ENCODE peak calls at places on chromosomes 12 and 14, in nine cellular contexts. One of them, this sample, is unnamed.
A peak's percentile ranks its signal among the peaks of the same experiment; 100 is the strongest.

GRCh38 chr12:61452076-61452475 is 808.1 kb upstream of the USP15 start:
- DNase-seq in GM06990: no peak
- DNase-seq in brain microvascular endothelial cell: peak; percentile 25
- DNase-seq in HFF-Myc: no peak
- DNase-seq in thyroid gland: no peak
- DNase-seq in astrocyte of the cerebellum: no peak
- DNase-seq in neural progenitor cell: peak; percentile 56
- DNase-seq in kidney: no peak
- DNase-seq in hepatocyte: no peak
- DNase-seq in this sample: no peak

GRCh38 chr12:115790526-115790925 is 487.0 kb downstream of the MED13L start:
- DNase-seq in HFF-Myc: no peak
- DNase-seq in kidney: no peak
- DNase-seq in brain microvascular endothelial cell: no peak
- DNase-seq in hepatocyte: no peak
- DNase-seq in astrocyte of the cerebellum: no peak
- DNase-seq in GM06990: no peak
- DNase-seq in neural progenitor cell: no peak
- DNase-seq in thyroid gland: no peak
- DNase-seq in this sample: no peak

GRCh38 chr14:99971929-99972747 is 93.1 kb upstream of the EVL start:
- DNase-seq in HFF-Myc: no peak
- DNase-seq in hepatocyte: no peak
- DNase-seq in neural progenitor cell: peak; percentile 75
- DNase-seq in brain microvascular endothelial cell: no peak
- DNase-seq in GM06990: peak; percentile 31
- DNase-seq in astrocyte of the cerebellum: no peak
- DNase-seq in thyroid gland: no peak
- DNase-seq in kidney: peak; percentile 73
- DNase-seq in this sample: no peak

GRCh38 chr14:48614003-48614402 is 938.6 kb upstream of the MDGA2 start:
- DNase-seq in kidney: no peak
- DNase-seq in thyroid gland: no peak
- DNase-seq in neural progenitor cell: no peak
- DNase-seq in GM06990: no peak
- DNase-seq in HFF-Myc: no peak
- DNase-seq in hepatocyte: no peak
- DNase-seq in astrocyte of the cerebellum: no peak
- DNase-seq in brain microvascular endothelial cell: peak; percentile 27
- DNase-seq in this sample: no peak

GRCh38 chr14:49766839-49767238 is 1.1 kb upstream of the KLHDC2 start:
- DNase-seq in brain microvascular endothelial cell: no peak
- DNase-seq in HFF-Myc: no peak
- DNase-seq in hepatocyte: peak; percentile 11
- DNase-seq in kidney: no peak
- DNase-seq in thyroid gland: no peak
- DNase-seq in astrocyte of the cerebellum: no peak
- DNase-seq in neural progenitor cell: peak; percentile 6
- DNase-seq in GM06990: no peak
- DNase-seq in this sample: no peak

GRCh38 chr12:113133036-113133435 is 2.5 kb downstream of the RASAL1 start:
- DNase-seq in kidney: no peak
- DNase-seq in neural progenitor cell: no peak
- DNase-seq in thyroid gland: no peak
- DNase-seq in GM06990: no peak
- DNase-seq in brain microvascular endothelial cell: no peak
- DNase-seq in HFF-Myc: no peak
- DNase-seq in hepatocyte: no peak
- DNase-seq in astrocyte of the cerebellum: no peak
- DNase-seq in this sample: no peak

GRCh38 chr12:67025543-67026114 is 243.5 kb upstream of the CAND1 start:
- DNase-seq in GM06990: no peak
- DNase-seq in neural progenitor cell: peak; percentile 59
- DNase-seq in kidney: no peak
- DNase-seq in hepatocyte: peak; percentile 25
- DNase-seq in astrocyte of the cerebellum: no peak
- DNase-seq in brain microvascular endothelial cell: no peak
- DNase-seq in thyroid gland: peak; percentile 21
- DNase-seq in HFF-Myc: peak; percentile 7
- DNase-seq in this sample: no peak

GRCh38 chr12:47504775-47505446 is 200.9 kb downstream of the RPAP3 start:
- DNase-seq in GM06990: no peak
- DNase-seq in thyroid gland: no peak
- DNase-seq in kidney: no peak
- DNase-seq in hepatocyte: no peak
- DNase-seq in HFF-Myc: no peak
- DNase-seq in neural progenitor cell: no peak
- DNase-seq in brain microvascular endothelial cell: peak; percentile 20
- DNase-seq in astrocyte of the cerebellum: peak; percentile 11
- DNase-seq in this sample: peak; percentile 6

GRCh38 chr14:49863483-49864262 is 11.1 kb upstream of the NEMF start:
- DNase-seq in astrocyte of the cerebellum: no peak
- DNase-seq in thyroid gland: peak; percentile 13
- DNase-seq in GM06990: no peak
- DNase-seq in neural progenitor cell: peak; percentile 24
- DNase-seq in kidney: no peak
- DNase-seq in hepatocyte: peak; percentile 21
- DNase-seq in brain microvascular endothelial cell: no peak
- DNase-seq in HFF-Myc: no peak
- DNase-seq in this sample: no peak

GRCh38 chr14:64159588-64159987 is 134.6 kb downstream of the ESR2 start:
- DNase-seq in HFF-Myc: no peak
- DNase-seq in neural progenitor cell: no peak
- DNase-seq in astrocyte of the cerebellum: no peak
- DNase-seq in brain microvascular endothelial cell: no peak
- DNase-seq in kidney: no peak
- DNase-seq in hepatocyte: no peak
- DNase-seq in GM06990: no peak
- DNase-seq in thyroid gland: no peak
- DNase-seq in this sample: no peak

DNA sequence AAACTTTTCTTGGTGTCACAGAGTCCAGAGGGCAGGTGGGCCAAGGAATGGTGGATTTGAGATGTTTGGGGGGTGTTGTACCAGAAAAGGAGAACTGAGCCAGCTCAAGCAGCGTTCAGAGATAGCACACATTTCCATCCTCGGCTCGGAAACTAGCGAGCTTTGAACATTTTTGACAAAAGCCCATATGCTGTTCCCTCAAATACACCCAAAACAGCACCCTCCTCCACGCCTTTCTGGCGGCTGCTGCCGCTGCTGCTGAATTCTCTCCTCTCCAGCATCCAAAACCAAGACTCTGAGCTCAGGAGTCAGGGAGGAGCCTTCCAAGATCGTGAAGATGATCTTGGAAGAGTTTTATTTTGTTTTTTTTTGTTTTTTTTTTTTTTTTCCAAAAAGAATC is 967 bp downstream of the SRRM4 start:
- DNase-seq in hepatocyte: no peak
- DNase-seq in astrocyte of the cerebellum: no peak
- DNase-seq in HFF-Myc: no peak
- DNase-seq in thyroid gland: no peak
- DNase-seq in brain microvascular endothelial cell: no peak
- DNase-seq in kidney: no peak
- DNase-seq in GM06990: no peak
- DNase-seq in neural progenitor cell: no peak
- DNase-seq in this sample: no peak
- H3K4me3 ChIP-seq in hepatocyte: no peak overlapping the region
- H3K4me3 ChIP-seq in astrocyte of the cerebellum: no peak overlapping the region
- H3K4me3 ChIP-seq in HFF-Myc: no peak overlapping the region
- H3K4me3 ChIP-seq in thyroid gland: no peak overlapping the region
- H3K4me3 ChIP-seq in brain microvascular endothelial cell: no peak overlapping the region
- H3K4me3 ChIP-seq in kidney: no peak overlapping the region
- H3K4me3 ChIP-seq in GM06990: no peak overlapping the region
- H3K4me3 ChIP-seq in neural progenitor cell: peak overlapping the region; percentile 73
- H3K4me3 ChIP-seq in this sample: no peak overlapping the region

GRCh38 chr14:56452989-56453388 is 126.6 kb upstream of the TMEM260 start:
- DNase-seq in thyroid gland: no peak
- DNase-seq in neural progenitor cell: no peak
- DNase-seq in hepatocyte: no peak
- DNase-seq in GM06990: no peak
- DNase-seq in brain microvascular endothelial cell: no peak
- DNase-seq in kidney: no peak
- DNase-seq in HFF-Myc: no peak
- DNase-seq in astrocyte of the cerebellum: no peak
- DNase-seq in this sample: no peak
- TF ChIP-seq CTCF in thyroid gland: no peak
- TF ChIP-seq CTCF in neural progenitor cell: no peak
- TF ChIP-seq CTCF in hepatocyte: no peak
- TF ChIP-seq CTCF in GM06990: no peak
- TF ChIP-seq CTCF in brain microvascular endothelial cell: no peak
- TF ChIP-seq CTCF in kidney: no peak
- TF ChIP-seq CTCF in HFF-Myc: no peak
- TF ChIP-seq CTCF in astrocyte of the cerebellum: no peak
- TF ChIP-seq CTCF in this sample: no peak

DNA sequence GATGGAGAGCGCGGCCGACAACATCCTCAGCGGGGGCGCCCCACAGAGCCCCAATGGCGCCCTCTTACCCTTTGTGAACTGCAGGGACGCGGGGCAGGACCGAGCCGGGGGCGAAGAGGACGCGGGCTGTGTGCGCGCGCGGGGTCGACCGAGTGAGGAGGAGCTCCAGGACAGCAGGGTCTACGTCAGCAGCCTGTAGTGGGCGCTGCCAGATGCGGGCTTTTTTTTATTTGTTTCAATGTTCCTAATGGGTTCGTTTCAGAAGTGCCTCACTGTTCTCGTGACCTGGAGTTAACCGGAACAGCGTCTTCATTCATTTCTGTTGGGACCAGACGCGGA is 103.8 kb upstream of the FKBP4 start:
- DNase-seq in neural progenitor cell: peak; percentile 74
- DNase-seq in thyroid gland: peak; percentile 27
- DNase-seq in hepatocyte: peak; percentile 57
- DNase-seq in brain microvascular endothelial cell: no peak
- DNase-seq in astrocyte of the cerebellum: no peak
- DNase-seq in HFF-Myc: no peak
- DNase-seq in kidney: peak; percentile 74
- DNase-seq in GM06990: peak; percentile 26
- DNase-seq in this sample: no peak
- H3K4me3 ChIP-seq in neural progenitor cell: peak overlapping the region; percentile 67
- H3K4me3 ChIP-seq in thyroid gland: no peak overlapping the region
- H3K4me3 ChIP-seq in hepatocyte: peak overlapping the region; percentile 33
- H3K4me3 ChIP-seq in brain microvascular endothelial cell: peak overlapping the region; percentile 30
- H3K4me3 ChIP-seq in astrocyte of the cerebellum: peak overlapping the region; percentile 30
- H3K4me3 ChIP-seq in HFF-Myc: peak overlapping the region; percentile 35
- H3K4me3 ChIP-seq in kidney: no peak overlapping the region
- H3K4me3 ChIP-seq in GM06990: peak overlapping the region; percentile 62
- H3K4me3 ChIP-seq in this sample: no peak overlapping the region

GRCh38 chr14:59428581-59429012 is 36.6 kb downstream of the GPR135 start:
- DNase-seq in neural progenitor cell: no peak
- DNase-seq in HFF-Myc: no peak
- DNase-seq in brain microvascular endothelial cell: peak; percentile 67
- DNase-seq in astrocyte of the cerebellum: peak; percentile 23
- DNase-seq in kidney: no peak
- DNase-seq in thyroid gland: no peak
- DNase-seq in GM06990: no peak
- DNase-seq in hepatocyte: no peak
- DNase-seq in this sample: no peak
- TF ChIP-seq CTCF in neural progenitor cell: no peak
- TF ChIP-seq CTCF in HFF-Myc: peak; percentile 36
- TF ChIP-seq CTCF in brain microvascular endothelial cell: peak; percentile 61
- TF ChIP-seq CTCF in astrocyte of the cerebellum: peak; percentile 43
- TF ChIP-seq CTCF in kidney: no peak
- TF ChIP-seq CTCF in thyroid gland: no peak
- TF ChIP-seq CTCF in GM06990: no peak
- TF ChIP-seq CTCF in hepatocyte: peak; percentile 41
- TF ChIP-seq CTCF in this sample: peak; percentile 48

GRCh38 chr12:73341559-73342247 is 1069.5 kb downstream of the TRHDE start:
- DNase-seq in kidney: no peak
- DNase-seq in astrocyte of the cerebellum: no peak
- DNase-seq in brain microvascular endothelial cell: no peak
- DNase-seq in thyroid gland: no peak
- DNase-seq in neural progenitor cell: no peak
- DNase-seq in HFF-Myc: no peak
- DNase-seq in hepatocyte: no peak
- DNase-seq in GM06990: no peak
- DNase-seq in this sample: no peak
- H3K4me3 ChIP-seq in kidney: no peak overlapping the region
- H3K4me3 ChIP-seq in astrocyte of the cerebellum: no peak overlapping the region
- H3K4me3 ChIP-seq in brain microvascular endothelial cell: no peak overlapping the region
- H3K4me3 ChIP-seq in thyroid gland: no peak overlapping the region
- H3K4me3 ChIP-seq in neural progenitor cell: no peak overlapping the region
- H3K4me3 ChIP-seq in HFF-Myc: no peak overlapping the region
- H3K4me3 ChIP-seq in hepatocyte: no peak overlapping the region
- H3K4me3 ChIP-seq in GM06990: no peak overlapping the region
- H3K4me3 ChIP-seq in this sample: no peak overlapping the region

GRCh38 chr14:77105118-77105517 is 7.1 kb downstream of the CIPC start:
- DNase-seq in GM06990: no peak
- DNase-seq in HFF-Myc: no peak
- DNase-seq in hepatocyte: no peak
- DNase-seq in astrocyte of the cerebellum: no peak
- DNase-seq in brain microvascular endothelial cell: no peak
- DNase-seq in kidney: no peak
- DNase-seq in thyroid gland: no peak
- DNase-seq in neural progenitor cell: peak; percentile 52
- DNase-seq in this sample: no peak
- TF ChIP-seq CTCF in GM06990: no peak
- TF ChIP-seq CTCF in HFF-Myc: no peak
- TF ChIP-seq CTCF in hepatocyte: no peak
- TF ChIP-seq CTCF in astrocyte of the cerebellum: no peak
- TF ChIP-seq CTCF in brain microvascular endothelial cell: no peak
- TF ChIP-seq CTCF in kidney: no peak
- TF ChIP-seq CTCF in thyroid gland: no peak
- TF ChIP-seq CTCF in neural progenitor cell: no peak
- TF ChIP-seq CTCF in this sample: no peak

This sample was measured in retinal pigment epithelial cell.